ENCODE peak calls at places on chromosomes 2 and 18, in eight cellular contexts. C is BJ, J is lung, M is heart right ventricle, R is AG09309, F is right atrium auricular region, Y is fibroblast of mammary gland, B is foreskin fibroblast. T is an unnamed sample.

GRCh38 chr2:20218331-20219320 is 6.3 kb downstream of the SDC1 start:
- DNase-seq in J (no peak), C (no peak), B (no peak), R (no peak), F (no peak), Y (no peak), M (no peak), T (no peak)

GRCh38 chr2:225019100-225019499 is 23.2 kb downstream of the DOCK10 start:
- DNase-seq in F (no peak), Y (no peak), B (no peak), C (no peak), J (no peak), R (no peak), M (no peak), T (no peak)

GRCh38 chr2:238272156-238272555 is 16.3 kb downstream of the PER2 start:
- DNase-seq in M (no peak), F (no peak), B (no peak), R (no peak), C (no peak), Y (no peak), J (no peak), T (no peak)

GRCh38 chr2:3073196-3073595 is 304.4 kb downstream of the EIPR1 start:
- DNase-seq in F (no peak), C (no peak), M (no peak), Y (no peak), R (no peak), B (no peak), J (no peak), T (no peak)

GRCh38 chr2:191894681-191895147 is 47.8 kb upstream of the CAVIN2 start:
- DNase-seq in B (peak; percentile 60), M (no peak), R (peak; percentile 67), Y (peak; percentile 93), F (no peak), J (no peak), C (peak; percentile 59), T (peak; percentile 73)

GRCh38 chr18:79523221-79523737 is 127.5 kb downstream of the NFATC1 start:
- DNase-seq in Y (no peak), M (no peak), C (no peak), R (no peak), F (peak; percentile 42), B (no peak), J (no peak), T (no peak)

GRCh38 chr18:55265916-55266488 is 306.7 kb upstream of the CCDC68 start:
- DNase-seq in F (no peak), J (no peak), R (no peak), M (no peak), B (peak; percentile 86), C (no peak), Y (peak; percentile 80), T (peak; percentile 53)

GRCh38 chr2:54122939-54123338 is 7.5 kb downstream of the ACYP2 start:
- DNase-seq in C (peak; percentile 33), J (no peak), B (peak; percentile 60), F (no peak), R (peak; percentile 37), Y (peak; percentile 72), M (no peak), T (peak; percentile 51)

GRCh38 chr18:21703241-21703820 is 1.2 kb downstream of the ABHD3 start:
- DNase-seq in F (no peak), J (no peak), B (no peak), C (no peak), R (no peak), M (no peak), Y (no peak), T (no peak)

GRCh38 chr2:179859523-179859922 is 1.9 kb downstream of the ZNF385B start:
- DNase-seq in J (no peak), Y (no peak), F (no peak), B (no peak), R (no peak), M (no peak), C (no peak), T (no peak)

GRCh38 chr2:179861777-179862117 is 335 bp upstream of the ZNF385B start:
- DNase-seq in R (no peak), B (peak; percentile 9), J (no peak), F (no peak), Y (peak; percentile 14), C (no peak), M (no peak), T (peak; percentile 12)

GRCh38 chr2:179861027-179861776 is at the start of gene ZNF385B:
- DNase-seq in F (no peak), J (no peak), Y (peak; percentile 15), B (peak; percentile 6), R (no peak), C (no peak), M (peak; percentile 15), T (peak; percentile 13)

GRCh38 chr2:179860255-179861026 is 971 bp downstream of the ZNF385B start:
- DNase-seq in B (no peak), R (no peak), Y (no peak), M (no peak), C (no peak), J (no peak), F (no peak), T (no peak)

GRCh38 chr2:179862898-179863458 is 1.6 kb upstream of the ZNF385B start:
- DNase-seq in F (no peak), Y (no peak), J (no peak), B (no peak), C (no peak), M (no peak), R (no peak), T (no peak)
- TF ChIP-seq CTCF in F (no peak), Y (no peak), J (no peak), B (no peak), C (no peak), M (no peak), R (no peak), T (no peak)

DNA sequence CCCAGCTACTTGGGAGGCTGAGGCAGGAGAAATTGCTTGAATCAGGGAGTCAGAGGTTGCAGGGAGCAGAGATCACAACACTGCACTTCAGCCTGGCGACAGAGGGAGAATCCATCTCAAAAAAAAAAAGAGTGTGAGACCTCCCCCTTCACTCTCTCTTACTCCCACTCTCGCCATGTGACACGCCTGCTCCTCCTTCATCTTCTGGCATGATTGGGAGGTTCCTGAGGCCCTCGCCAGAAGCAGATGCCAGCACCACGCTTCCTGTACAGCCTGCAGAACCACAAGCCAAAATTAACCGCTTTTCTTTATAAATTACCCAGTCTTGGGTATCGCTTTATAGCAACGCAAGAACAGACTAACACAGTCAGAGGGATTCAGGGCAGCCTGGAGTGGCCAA is 66.3 kb upstream of the CREB1 start:
- DNase-seq in R (no peak), B (no peak), M (no peak), F (no peak), J (no peak), C (no peak), Y (peak; percentile 37), T (no peak)
- H3K4me3 ChIP-seq in R (no peak overlapping the region), B (no peak overlapping the region), M (no peak overlapping the region), F (no peak overlapping the region), J (no peak overlapping the region), C (no peak overlapping the region), Y (no peak overlapping the region), T (no peak overlapping the region)

GRCh38 chr18:48913201-48913600 is 37.6 kb downstream of the SMAD7 start:
- DNase-seq in C (no peak), J (no peak), B (no peak), F (no peak), Y (no peak), R (no peak), M (no peak), T (no peak)
- TF ChIP-seq CTCF in C (no peak), J (no peak), B (no peak), F (no peak), Y (no peak), R (peak; percentile 8), M (no peak), T (peak; percentile 9)

GRCh38 chr2:127226132-127226519 is 6.0 kb upstream of the CYP27C1 start:
- DNase-seq in B (no peak), M (no peak), Y (no peak), R (no peak), C (no peak), J (no peak), F (no peak), T (no peak)
- H3K4me3 ChIP-seq in B (no peak overlapping the region), M (no peak overlapping the region), Y (no peak overlapping the region), R (no peak overlapping the region), C (no peak overlapping the region), J (no peak overlapping the region), F (no peak overlapping the region), T (no peak overlapping the region)

DNA sequence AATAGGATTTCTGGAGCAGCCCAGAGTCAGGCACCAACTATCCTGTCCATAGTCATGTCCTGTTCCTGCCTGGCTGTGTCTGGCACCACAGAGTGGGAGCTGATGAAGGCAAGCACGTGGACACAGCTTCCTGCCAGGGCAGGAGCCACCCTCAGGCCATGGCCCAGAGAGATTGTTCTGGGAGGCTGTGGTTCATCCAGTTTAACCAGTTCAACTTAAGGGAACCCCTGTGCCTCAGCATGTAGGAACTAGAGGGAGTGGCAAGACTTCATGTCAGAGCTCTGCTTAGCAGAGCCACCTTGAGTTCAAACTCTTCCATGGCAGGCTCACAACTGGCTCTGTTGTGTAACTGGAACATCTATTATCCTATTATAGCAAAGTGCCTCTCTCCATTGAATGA is 73.2 kb upstream of the NCKAP5 start:
- DNase-seq in B (no peak), J (peak; percentile 29), Y (no peak), M (no peak), F (no peak), R (no peak), C (no peak), T (no peak)
- TF ChIP-seq CTCF in B (no peak), J (no peak), Y (no peak), M (no peak), F (no peak), R (no peak), C (no peak), T (peak; percentile 3)

GRCh38 chr2:45014016-45014702 is 4.9 kb upstream of the SIX2 start:
- DNase-seq in J (no peak), Y (peak; percentile 70), R (no peak), M (peak; percentile 66), B (peak; percentile 30), C (no peak), F (no peak), T (peak; percentile 69)
- H3K4me3 ChIP-seq in J (no peak overlapping the region), Y (peak overlapping the region; percentile 40), R (peak overlapping the region; percentile 41), M (peak overlapping the region; percentile 49), B (peak overlapping the region; percentile 33), C (peak overlapping the region; percentile 23), F (peak overlapping the region; percentile 10), T (peak overlapping the region; percentile 37)

GRCh38 chr2:232976176-232976575 is 36.9 kb downstream of the NGEF start:
- DNase-seq in F (no peak), R (no peak), B (no peak), C (no peak), Y (no peak), J (no peak), M (no peak), T (no peak)

GRCh38 chr2:232976666-232977437 is 36.2 kb downstream of the NGEF start:
- DNase-seq in R (no peak), J (no peak), F (no peak), B (no peak), Y (no peak), C (no peak), M (no peak), T (no peak)

GRCh38 chr2:232979871-232980461 is 33.1 kb downstream of the NGEF start:
- DNase-seq in C (peak; percentile 9), M (no peak), F (no peak), J (no peak), R (peak; percentile 25), Y (peak; percentile 92), B (peak; percentile 82), T (peak; percentile 41)

GRCh38 chr2:232974431-232974830 is 38.6 kb downstream of the NGEF start:
- DNase-seq in C (no peak), J (no peak), B (no peak), F (no peak), Y (no peak), M (no peak), R (no peak), T (no peak)

GRCh38 chr2:232977438-232977971 is 35.6 kb downstream of the NGEF start:
- DNase-seq in R (no peak), J (no peak), B (no peak), F (no peak), Y (no peak), M (no peak), C (no peak), T (no peak)
- TF ChIP-seq CTCF in R (no peak), J (no peak), B (no peak), F (no peak), Y (no peak), M (no peak), C (no peak), T (no peak)